ENCODE peak calls at places on chromosomes 12 and 14, in four cellular contexts. I is fibroblast of lung, Q is cardiac fibroblast, X is bronchial epithelial cell. W is an unnamed sample.
A peak's percentile ranks its signal among the peaks of the same experiment; 100 is the strongest.

GRCh38 chr12:6384499-6385436 is 806 bp downstream of the LTBR start:
- DNase-seq in X (no peak), I (no peak), Q (no peak), W (no peak)

GRCh38 chr12:47079365-47079893 is at the start of gene PCED1B:
- DNase-seq in X (peak; percentile 49), I (peak; percentile 69), Q (peak; percentile 86), W (peak; percentile 50)

GRCh38 chr12:4134833-4135597 is 138.5 kb upstream of the CCND2 start:
- DNase-seq in I (no peak), Q (no peak), X (no peak), W (no peak)

GRCh38 chr12:83318386-83318971 is 631.8 kb downstream of the TMTC2 start:
- DNase-seq in X (peak; percentile 44), I (peak; percentile 53), Q (no peak), W (no peak)

GRCh38 chr14:33229269-33229924 is 290.7 kb downstream of the NPAS3 start:
- DNase-seq in I (peak; percentile 40), Q (peak; percentile 41), X (no peak), W (no peak)

GRCh38 chr12:89856431-89856830 is 147.8 kb upstream of the ATP2B1 start:
- DNase-seq in I (peak; percentile 87), X (peak; percentile 76), Q (peak; percentile 87), W (peak; percentile 64)

GRCh38 chr12:54017027-54017788 is 8.4 kb downstream of the HOXC8 start:
- DNase-seq in I (no peak), X (no peak), Q (no peak), W (no peak)

GRCh38 chr14:64544607-64545312 is 4.2 kb downstream of the HSPA2 start:
- DNase-seq in Q (no peak), I (no peak), X (no peak), W (no peak)

GRCh38 chr12:120628919-120629318 is 11.5 kb upstream of the CABP1 start:
- DNase-seq in Q (no peak), X (no peak), I (no peak), W (no peak)

GRCh38 chr12:14771651-14772137 is 31.6 kb downstream of the WBP11 start:
- DNase-seq in X (no peak), Q (no peak), I (no peak), W (no peak)

GRCh38 chr12:97561321-97562230 is 99.0 kb downstream of the RMST start:
- DNase-seq in I (peak; percentile 36), Q (no peak), X (peak; percentile 75), W (no peak)

GRCh38 chr12:9697619-9698018 is 28.1 kb downstream of the CLEC2D start:
- DNase-seq in X (no peak), I (no peak), Q (no peak), W (no peak)

GRCh38 chr14:89053303-89053702 is 228.9 kb downstream of the TTC8 start:
- DNase-seq in I (no peak), Q (no peak), X (no peak), W (no peak)

GRCh38 chr12:114339626-114340025 is 66.3 kb downstream of the TBX5 start:
- DNase-seq in Q (peak; percentile 17), I (peak; percentile 74), X (no peak), W (peak; percentile 59)

GRCh38 chr14:103121161-103121845 is 2.0 kb upstream of the TNFAIP2 start:
- DNase-seq in Q (peak; percentile 72), I (no peak), X (no peak), W (no peak)

GRCh38 chr12:20426191-20426590 is 57.9 kb downstream of the PDE3A start:
- DNase-seq in I (no peak), Q (peak; percentile 81), X (no peak), W (peak; percentile 22)

GRCh38 chr12:130646690-130647089 is 69.4 kb downstream of the RIMBP2 start:
- DNase-seq in X (no peak), Q (no peak), I (no peak), W (no peak)

GRCh38 chr14:103522649-103523582 is at the start of gene CKB:
- DNase-seq in X (no peak), I (peak; percentile 47), Q (peak; percentile 59), W (no peak)

GRCh38 chr14:60515696-60516284 is 6.8 kb downstream of the SIX6 start:
- DNase-seq in X (no peak), I (no peak), Q (no peak), W (no peak)

GRCh38 chr12:98618952-98619351 is 25.5 kb downstream of the SLC25A3 start:
- DNase-seq in Q (peak; percentile 82), X (peak; percentile 20), I (no peak), W (peak; percentile 65)

W was measured in stromal cell of bone marrow.